ENCODE peak calls at places on chromosome 11, in ten cellular contexts. One of them, this sample, is unnamed.

GRCh38 chr11:131275580-131275979 is 94.8 kb upstream of the NTM start:
- DNase-seq in tibial nerve: no peak
- DNase-seq in OCI-LY7: no peak
- DNase-seq in AG09319: no peak
- DNase-seq in AG04450: no peak
- DNase-seq in CD4-positive, alpha-beta T cell: no peak
- DNase-seq in AG09309: no peak
- DNase-seq in esophagus muscularis mucosa: no peak
- DNase-seq in upper lobe of right lung: no peak
- DNase-seq in left ventricle myocardium inferior: no peak
- DNase-seq in this sample: no peak

GRCh38 chr11:11847082-11847481 is 5.3 kb downstream of the USP47 start:
- DNase-seq in AG04450: no peak
- DNase-seq in AG09319: no peak
- DNase-seq in AG09309: no peak
- DNase-seq in upper lobe of right lung: no peak
- DNase-seq in OCI-LY7: no peak
- DNase-seq in esophagus muscularis mucosa: no peak
- DNase-seq in left ventricle myocardium inferior: no peak
- DNase-seq in tibial nerve: no peak
- DNase-seq in CD4-positive, alpha-beta T cell: no peak
- DNase-seq in this sample: no peak

GRCh38 chr11:66339163-66339675 is 3.0 kb upstream of the RIN1 start:
- DNase-seq in AG04450: no peak
- DNase-seq in left ventricle myocardium inferior: no peak
- DNase-seq in AG09319: no peak
- DNase-seq in AG09309: no peak
- DNase-seq in CD4-positive, alpha-beta T cell: no peak
- DNase-seq in OCI-LY7: no peak
- DNase-seq in upper lobe of right lung: peak; percentile 39
- DNase-seq in esophagus muscularis mucosa: no peak
- DNase-seq in tibial nerve: no peak
- DNase-seq in this sample: peak; percentile 59

GRCh38 chr11:121249039-121249663 is 43.4 kb upstream of the SC5D start:
- DNase-seq in AG09309: no peak
- DNase-seq in OCI-LY7: peak; percentile 69
- DNase-seq in esophagus muscularis mucosa: no peak
- DNase-seq in left ventricle myocardium inferior: no peak
- DNase-seq in AG09319: peak; percentile 1
- DNase-seq in upper lobe of right lung: no peak
- DNase-seq in CD4-positive, alpha-beta T cell: no peak
- DNase-seq in AG04450: no peak
- DNase-seq in tibial nerve: no peak
- DNase-seq in this sample: no peak

GRCh38 chr11:29231586-29231985 is 785.2 kb downstream of the KCNA4 start:
- DNase-seq in tibial nerve: no peak
- DNase-seq in esophagus muscularis mucosa: no peak
- DNase-seq in upper lobe of right lung: no peak
- DNase-seq in AG04450: no peak
- DNase-seq in AG09319: no peak
- DNase-seq in OCI-LY7: no peak
- DNase-seq in AG09309: no peak
- DNase-seq in CD4-positive, alpha-beta T cell: no peak
- DNase-seq in left ventricle myocardium inferior: no peak
- DNase-seq in this sample: no peak

GRCh38 chr11:57313788-57314135 is 11.0 kb downstream of the TNKS1BP1 start:
- DNase-seq in OCI-LY7: no peak
- DNase-seq in esophagus muscularis mucosa: no peak
- DNase-seq in AG09319: no peak
- DNase-seq in upper lobe of right lung: peak; percentile 40
- DNase-seq in CD4-positive, alpha-beta T cell: no peak
- DNase-seq in tibial nerve: no peak
- DNase-seq in AG04450: no peak
- DNase-seq in AG09309: no peak
- DNase-seq in left ventricle myocardium inferior: no peak
- DNase-seq in this sample: peak; percentile 67

GRCh38 chr11:114091791-114092397 is 32.4 kb downstream of the ZBTB16 start:
- DNase-seq in AG09309: no peak
- DNase-seq in AG09319: no peak
- DNase-seq in AG04450: no peak
- DNase-seq in OCI-LY7: no peak
- DNase-seq in tibial nerve: no peak
- DNase-seq in left ventricle myocardium inferior: no peak
- DNase-seq in esophagus muscularis mucosa: no peak
- DNase-seq in upper lobe of right lung: no peak
- DNase-seq in CD4-positive, alpha-beta T cell: no peak
- DNase-seq in this sample: no peak

GRCh38 chr11:4541071-4541470 is 3.9 kb upstream of the OR52M1 start:
- DNase-seq in upper lobe of right lung: no peak
- DNase-seq in tibial nerve: no peak
- DNase-seq in OCI-LY7: no peak
- DNase-seq in AG04450: no peak
- DNase-seq in AG09319: no peak
- DNase-seq in CD4-positive, alpha-beta T cell: no peak
- DNase-seq in left ventricle myocardium inferior: no peak
- DNase-seq in esophagus muscularis mucosa: no peak
- DNase-seq in AG09309: no peak
- DNase-seq in this sample: no peak

GRCh38 chr11:120052196-120052775 is 85.6 kb downstream of the TRIM29 start:
- DNase-seq in AG09319: no peak
- DNase-seq in esophagus muscularis mucosa: peak; percentile 90
- DNase-seq in tibial nerve: no peak
- DNase-seq in OCI-LY7: no peak
- DNase-seq in AG04450: no peak
- DNase-seq in AG09309: no peak
- DNase-seq in CD4-positive, alpha-beta T cell: no peak
- DNase-seq in left ventricle myocardium inferior: no peak
- DNase-seq in upper lobe of right lung: no peak
- DNase-seq in this sample: no peak

GRCh38 chr11:19800714-19801519 is 88.3 kb downstream of the NAV2 start:
- DNase-seq in AG04450: no peak
- DNase-seq in CD4-positive, alpha-beta T cell: no peak
- DNase-seq in left ventricle myocardium inferior: no peak
- DNase-seq in AG09319: no peak
- DNase-seq in AG09309: no peak
- DNase-seq in OCI-LY7: no peak
- DNase-seq in esophagus muscularis mucosa: no peak
- DNase-seq in tibial nerve: no peak
- DNase-seq in upper lobe of right lung: no peak
- DNase-seq in this sample: no peak
- TF ChIP-seq CTCF in AG04450: peak; percentile 34
- TF ChIP-seq CTCF in CD4-positive, alpha-beta T cell: no peak
- TF ChIP-seq CTCF in left ventricle myocardium inferior: no peak
- TF ChIP-seq CTCF in AG09319: peak; percentile 6
- TF ChIP-seq CTCF in AG09309: peak; percentile 15
- TF ChIP-seq CTCF in OCI-LY7: no peak
- TF ChIP-seq CTCF in esophagus muscularis mucosa: no peak
- TF ChIP-seq CTCF in tibial nerve: no peak
- TF ChIP-seq CTCF in upper lobe of right lung: no peak
- TF ChIP-seq CTCF in this sample: peak; percentile 38

GRCh38 chr11:118065375-118065774 is 11.5 kb upstream of the TMPRSS4 start:
- DNase-seq in left ventricle myocardium inferior: no peak
- DNase-seq in AG04450: no peak
- DNase-seq in CD4-positive, alpha-beta T cell: no peak
- DNase-seq in AG09319: no peak
- DNase-seq in OCI-LY7: no peak
- DNase-seq in tibial nerve: no peak
- DNase-seq in esophagus muscularis mucosa: no peak
- DNase-seq in AG09309: no peak
- DNase-seq in upper lobe of right lung: no peak
- DNase-seq in this sample: no peak

GRCh38 chr11:118068945-118069612 is 7.8 kb upstream of the TMPRSS4 start:
- DNase-seq in AG09309: no peak
- DNase-seq in upper lobe of right lung: no peak
- DNase-seq in left ventricle myocardium inferior: no peak
- DNase-seq in tibial nerve: no peak
- DNase-seq in AG09319: no peak
- DNase-seq in AG04450: no peak
- DNase-seq in OCI-LY7: no peak
- DNase-seq in esophagus muscularis mucosa: no peak
- DNase-seq in CD4-positive, alpha-beta T cell: no peak
- DNase-seq in this sample: no peak

GRCh38 chr11:118071416-118072030 is 5.4 kb upstream of the TMPRSS4 start:
- DNase-seq in OCI-LY7: no peak
- DNase-seq in upper lobe of right lung: no peak
- DNase-seq in CD4-positive, alpha-beta T cell: no peak
- DNase-seq in tibial nerve: no peak
- DNase-seq in left ventricle myocardium inferior: no peak
- DNase-seq in AG09319: no peak
- DNase-seq in esophagus muscularis mucosa: no peak
- DNase-seq in AG09309: no peak
- DNase-seq in AG04450: no peak
- DNase-seq in this sample: no peak

GRCh38 chr11:118067006-118067405 is 9.9 kb upstream of the TMPRSS4 start:
- DNase-seq in tibial nerve: no peak
- DNase-seq in CD4-positive, alpha-beta T cell: no peak
- DNase-seq in AG09319: no peak
- DNase-seq in AG04450: no peak
- DNase-seq in left ventricle myocardium inferior: no peak
- DNase-seq in AG09309: no peak
- DNase-seq in upper lobe of right lung: no peak
- DNase-seq in esophagus muscularis mucosa: no peak
- DNase-seq in OCI-LY7: no peak
- DNase-seq in this sample: no peak

GRCh38 chr11:118068206-118068944 is 8.5 kb upstream of the TMPRSS4 start:
- DNase-seq in upper lobe of right lung: no peak
- DNase-seq in AG09319: no peak
- DNase-seq in left ventricle myocardium inferior: no peak
- DNase-seq in AG09309: no peak
- DNase-seq in OCI-LY7: no peak
- DNase-seq in esophagus muscularis mucosa: no peak
- DNase-seq in tibial nerve: no peak
- DNase-seq in CD4-positive, alpha-beta T cell: no peak
- DNase-seq in AG04450: no peak
- DNase-seq in this sample: no peak
- TF ChIP-seq CTCF in upper lobe of right lung: no peak
- TF ChIP-seq CTCF in AG09319: no peak
- TF ChIP-seq CTCF in left ventricle myocardium inferior: no peak
- TF ChIP-seq CTCF in AG09309: no peak
- TF ChIP-seq CTCF in OCI-LY7: peak; percentile 20
- TF ChIP-seq CTCF in esophagus muscularis mucosa: no peak
- TF ChIP-seq CTCF in tibial nerve: no peak
- TF ChIP-seq CTCF in CD4-positive, alpha-beta T cell: no peak
- TF ChIP-seq CTCF in AG04450: no peak
- TF ChIP-seq CTCF in this sample: no peak

GRCh38 chr11:24781288-24781687 is 284.4 kb downstream of the LUZP2 start:
- DNase-seq in tibial nerve: no peak
- DNase-seq in AG09309: no peak
- DNase-seq in CD4-positive, alpha-beta T cell: no peak
- DNase-seq in esophagus muscularis mucosa: no peak
- DNase-seq in OCI-LY7: no peak
- DNase-seq in AG09319: no peak
- DNase-seq in left ventricle myocardium inferior: no peak
- DNase-seq in upper lobe of right lung: no peak
- DNase-seq in AG04450: no peak
- DNase-seq in this sample: no peak
- TF ChIP-seq CTCF in tibial nerve: no peak
- TF ChIP-seq CTCF in AG09309: no peak
- TF ChIP-seq CTCF in CD4-positive, alpha-beta T cell: no peak
- TF ChIP-seq CTCF in esophagus muscularis mucosa: no peak
- TF ChIP-seq CTCF in OCI-LY7: no peak
- TF ChIP-seq CTCF in AG09319: no peak
- TF ChIP-seq CTCF in left ventricle myocardium inferior: no peak
- TF ChIP-seq CTCF in upper lobe of right lung: no peak
- TF ChIP-seq CTCF in AG04450: no peak
- TF ChIP-seq CTCF in this sample: peak; percentile 26

GRCh38 chr11:31645747-31646146 is 136.2 kb downstream of the ELP4 start:
- DNase-seq in AG09319: peak; percentile 34
- DNase-seq in tibial nerve: no peak
- DNase-seq in left ventricle myocardium inferior: no peak
- DNase-seq in OCI-LY7: no peak
- DNase-seq in AG04450: peak; percentile 48
- DNase-seq in CD4-positive, alpha-beta T cell: no peak
- DNase-seq in upper lobe of right lung: no peak
- DNase-seq in esophagus muscularis mucosa: no peak
- DNase-seq in AG09309: peak; percentile 50
- DNase-seq in this sample: no peak
- TF ChIP-seq CTCF in AG09319: no peak
- TF ChIP-seq CTCF in tibial nerve: no peak
- TF ChIP-seq CTCF in left ventricle myocardium inferior: no peak
- TF ChIP-seq CTCF in OCI-LY7: no peak
- TF ChIP-seq CTCF in AG04450: no peak
- TF ChIP-seq CTCF in CD4-positive, alpha-beta T cell: no peak
- TF ChIP-seq CTCF in upper lobe of right lung: no peak
- TF ChIP-seq CTCF in esophagus muscularis mucosa: no peak
- TF ChIP-seq CTCF in AG09309: no peak
- TF ChIP-seq CTCF in this sample: no peak

GRCh38 chr11:134562176-134562575 is 150.1 kb upstream of the B3GAT1 start:
- DNase-seq in OCI-LY7: no peak
- DNase-seq in esophagus muscularis mucosa: peak; percentile 86
- DNase-seq in AG04450: no peak
- DNase-seq in upper lobe of right lung: peak; percentile 15
- DNase-seq in tibial nerve: no peak
- DNase-seq in CD4-positive, alpha-beta T cell: no peak
- DNase-seq in left ventricle myocardium inferior: no peak
- DNase-seq in AG09309: no peak
- DNase-seq in AG09319: no peak
- DNase-seq in this sample: peak; percentile 33

GRCh38 chr11:134560066-134560465 is 148.0 kb upstream of the B3GAT1 start:
- DNase-seq in OCI-LY7: no peak
- DNase-seq in AG09319: no peak
- DNase-seq in esophagus muscularis mucosa: peak; percentile 88
- DNase-seq in AG09309: no peak
- DNase-seq in CD4-positive, alpha-beta T cell: no peak
- DNase-seq in left ventricle myocardium inferior: no peak
- DNase-seq in tibial nerve: no peak
- DNase-seq in upper lobe of right lung: peak; percentile 61
- DNase-seq in AG04450: no peak
- DNase-seq in this sample: peak; percentile 77

GRCh38 chr11:134560566-134561347 is 148.7 kb upstream of the B3GAT1 start:
- DNase-seq in esophagus muscularis mucosa: no peak
- DNase-seq in CD4-positive, alpha-beta T cell: no peak
- DNase-seq in AG09309: no peak
- DNase-seq in AG09319: no peak
- DNase-seq in tibial nerve: no peak
- DNase-seq in AG04450: no peak
- DNase-seq in upper lobe of right lung: peak; percentile 48
- DNase-seq in left ventricle myocardium inferior: no peak
- DNase-seq in OCI-LY7: no peak
- DNase-seq in this sample: peak; percentile 69

GRCh38 chr11:134562941-134563471 is 151.0 kb upstream of the B3GAT1 start:
- DNase-seq in AG04450: no peak
- DNase-seq in CD4-positive, alpha-beta T cell: no peak
- DNase-seq in AG09319: no peak
- DNase-seq in upper lobe of right lung: peak; percentile 40
- DNase-seq in OCI-LY7: no peak
- DNase-seq in tibial nerve: no peak
- DNase-seq in left ventricle myocardium inferior: no peak
- DNase-seq in esophagus muscularis mucosa: no peak
- DNase-seq in AG09309: no peak
- DNase-seq in this sample: peak; percentile 89

GRCh38 chr11:134561348-134561720 is 149.3 kb upstream of the B3GAT1 start:
- DNase-seq in OCI-LY7: no peak
- DNase-seq in tibial nerve: no peak
- DNase-seq in CD4-positive, alpha-beta T cell: no peak
- DNase-seq in AG09319: no peak
- DNase-seq in left ventricle myocardium inferior: no peak
- DNase-seq in AG04450: no peak
- DNase-seq in esophagus muscularis mucosa: peak; percentile 85
- DNase-seq in AG09309: no peak
- DNase-seq in upper lobe of right lung: peak; percentile 48
- DNase-seq in this sample: peak; percentile 44
- TF ChIP-seq CTCF in OCI-LY7: no peak
- TF ChIP-seq CTCF in tibial nerve: no peak
- TF ChIP-seq CTCF in CD4-positive, alpha-beta T cell: no peak
- TF ChIP-seq CTCF in AG09319: no peak
- TF ChIP-seq CTCF in left ventricle myocardium inferior: no peak
- TF ChIP-seq CTCF in AG04450: no peak
- TF ChIP-seq CTCF in esophagus muscularis mucosa: no peak
- TF ChIP-seq CTCF in AG09309: no peak
- TF ChIP-seq CTCF in upper lobe of right lung: no peak
- TF ChIP-seq CTCF in this sample: no peak